ENCODE peak calls at places on chromosomes 3 and 15, in ten cellular contexts. One of them, this sample, is unnamed.
A peak's percentile ranks its signal among the peaks of the same experiment; 100 is the strongest.

GRCh38 chr3:181176610-181177009 is 187.1 kb upstream of the DNAJC19 start:
- DNase-seq in right cardiac atrium: peak; percentile 60
- DNase-seq in GM12864: no peak
- DNase-seq in Calu3: peak; percentile 83
- DNase-seq in AG04450: peak; percentile 4
- DNase-seq in GM12891: no peak
- DNase-seq in neuronal stem cell: peak; percentile 26
- DNase-seq in AG09309: no peak
- DNase-seq in amygdala: peak; percentile 4
- DNase-seq in spleen: no peak
- DNase-seq in this sample: peak; percentile 38

GRCh38 chr3:181289306-181289705 is 299.8 kb upstream of the DNAJC19 start:
- DNase-seq in AG09309: no peak
- DNase-seq in amygdala: no peak
- DNase-seq in GM12864: no peak
- DNase-seq in AG04450: no peak
- DNase-seq in GM12891: no peak
- DNase-seq in right cardiac atrium: no peak
- DNase-seq in spleen: no peak
- DNase-seq in Calu3: no peak
- DNase-seq in neuronal stem cell: no peak
- DNase-seq in this sample: no peak

GRCh38 chr3:155661730-155662129 is 83.1 kb downstream of the PLCH1 start:
- DNase-seq in spleen: no peak
- DNase-seq in neuronal stem cell: no peak
- DNase-seq in Calu3: no peak
- DNase-seq in amygdala: no peak
- DNase-seq in GM12891: no peak
- DNase-seq in right cardiac atrium: no peak
- DNase-seq in GM12864: no peak
- DNase-seq in AG04450: no peak
- DNase-seq in AG09309: no peak
- DNase-seq in this sample: no peak

GRCh38 chr15:45539680-45540079 is 17.1 kb upstream of the SLC30A4 start:
- DNase-seq in GM12864: no peak
- DNase-seq in spleen: no peak
- DNase-seq in GM12891: no peak
- DNase-seq in neuronal stem cell: no peak
- DNase-seq in Calu3: no peak
- DNase-seq in AG04450: no peak
- DNase-seq in amygdala: no peak
- DNase-seq in right cardiac atrium: no peak
- DNase-seq in AG09309: no peak
- DNase-seq in this sample: no peak

GRCh38 chr3:23971684-23972083 is 26.6 kb downstream of the NR1D2 start:
- DNase-seq in spleen: no peak
- DNase-seq in GM12891: no peak
- DNase-seq in AG04450: no peak
- DNase-seq in neuronal stem cell: no peak
- DNase-seq in amygdala: no peak
- DNase-seq in Calu3: no peak
- DNase-seq in right cardiac atrium: no peak
- DNase-seq in AG09309: no peak
- DNase-seq in GM12864: no peak
- DNase-seq in this sample: no peak

GRCh38 chr3:4421121-4421520 is 45.9 kb downstream of the SUMF1 start:
- DNase-seq in GM12864: no peak
- DNase-seq in spleen: no peak
- DNase-seq in Calu3: no peak
- DNase-seq in amygdala: no peak
- DNase-seq in neuronal stem cell: no peak
- DNase-seq in GM12891: no peak
- DNase-seq in right cardiac atrium: no peak
- DNase-seq in AG09309: no peak
- DNase-seq in AG04450: no peak
- DNase-seq in this sample: no peak

GRCh38 chr3:117645561-117646242 is 936.1 kb downstream of the TUSC7 start:
- DNase-seq in GM12864: no peak
- DNase-seq in Calu3: no peak
- DNase-seq in neuronal stem cell: no peak
- DNase-seq in AG09309: no peak
- DNase-seq in right cardiac atrium: no peak
- DNase-seq in spleen: no peak
- DNase-seq in amygdala: no peak
- DNase-seq in AG04450: no peak
- DNase-seq in GM12891: no peak
- DNase-seq in this sample: no peak

GRCh38 chr3:110016235-110016634 is 678.9 kb upstream of the DPPA4 start:
- DNase-seq in AG09309: no peak
- DNase-seq in Calu3: no peak
- DNase-seq in GM12864: no peak
- DNase-seq in spleen: no peak
- DNase-seq in AG04450: no peak
- DNase-seq in neuronal stem cell: no peak
- DNase-seq in amygdala: no peak
- DNase-seq in right cardiac atrium: no peak
- DNase-seq in GM12891: no peak
- DNase-seq in this sample: no peak

GRCh38 chr15:56871867-56872266 is 46.6 kb upstream of the TCF12 start:
- DNase-seq in GM12891: no peak
- DNase-seq in amygdala: no peak
- DNase-seq in AG09309: no peak
- DNase-seq in right cardiac atrium: no peak
- DNase-seq in AG04450: no peak
- DNase-seq in spleen: no peak
- DNase-seq in Calu3: no peak
- DNase-seq in neuronal stem cell: no peak
- DNase-seq in GM12864: no peak
- DNase-seq in this sample: no peak

GRCh38 chr3:134345202-134345601 is 29.0 kb downstream of the AMOTL2 start:
- DNase-seq in Calu3: no peak
- DNase-seq in right cardiac atrium: no peak
- DNase-seq in AG04450: no peak
- DNase-seq in neuronal stem cell: no peak
- DNase-seq in GM12891: no peak
- DNase-seq in AG09309: no peak
- DNase-seq in spleen: peak; percentile 54
- DNase-seq in GM12864: no peak
- DNase-seq in amygdala: no peak
- DNase-seq in this sample: no peak

GRCh38 chr15:78831229-78832207 is 20.3 kb upstream of the ADAMTS7 start:
- DNase-seq in AG09309: no peak
- DNase-seq in amygdala: no peak
- DNase-seq in AG04450: no peak
- DNase-seq in neuronal stem cell: no peak
- DNase-seq in GM12891: no peak
- DNase-seq in spleen: no peak
- DNase-seq in right cardiac atrium: no peak
- DNase-seq in Calu3: no peak
- DNase-seq in GM12864: no peak
- DNase-seq in this sample: no peak

GRCh38 chr3:158465074-158465473 is 105.9 kb upstream of the MLF1 start:
- DNase-seq in AG09309: no peak
- DNase-seq in GM12864: peak; percentile 18
- DNase-seq in neuronal stem cell: no peak
- DNase-seq in GM12891: no peak
- DNase-seq in amygdala: no peak
- DNase-seq in right cardiac atrium: no peak
- DNase-seq in spleen: no peak
- DNase-seq in AG04450: no peak
- DNase-seq in Calu3: peak; percentile 8
- DNase-seq in this sample: no peak

GRCh38 chr15:57708047-57708446 is 1.5 kb downstream of the POLR2M start:
- DNase-seq in right cardiac atrium: no peak
- DNase-seq in AG04450: no peak
- DNase-seq in amygdala: no peak
- DNase-seq in GM12864: no peak
- DNase-seq in neuronal stem cell: no peak
- DNase-seq in Calu3: no peak
- DNase-seq in spleen: no peak
- DNase-seq in AG09309: no peak
- DNase-seq in GM12891: no peak
- DNase-seq in this sample: no peak

GRCh38 chr3:98644168-98644567 is 50.8 kb upstream of the CPOX start:
- DNase-seq in GM12864: no peak
- DNase-seq in amygdala: no peak
- DNase-seq in spleen: no peak
- DNase-seq in right cardiac atrium: no peak
- DNase-seq in Calu3: no peak
- DNase-seq in AG04450: no peak
- DNase-seq in GM12891: no peak
- DNase-seq in AG09309: no peak
- DNase-seq in neuronal stem cell: no peak
- DNase-seq in this sample: no peak

GRCh38 chr15:79243723-79244122 is 38.8 kb upstream of the ANKRD34C start:
- DNase-seq in AG09309: no peak
- DNase-seq in Calu3: no peak
- DNase-seq in GM12864: no peak
- DNase-seq in amygdala: no peak
- DNase-seq in GM12891: no peak
- DNase-seq in AG04450: no peak
- DNase-seq in neuronal stem cell: no peak
- DNase-seq in spleen: no peak
- DNase-seq in right cardiac atrium: peak; percentile 31
- DNase-seq in this sample: no peak

GRCh38 chr3:39327746-39328349 is 1.7 kb upstream of the CCR8 start:
- DNase-seq in spleen: no peak
- DNase-seq in neuronal stem cell: no peak
- DNase-seq in GM12864: no peak
- DNase-seq in GM12891: no peak
- DNase-seq in AG04450: no peak
- DNase-seq in AG09309: no peak
- DNase-seq in right cardiac atrium: no peak
- DNase-seq in amygdala: no peak
- DNase-seq in Calu3: no peak
- DNase-seq in this sample: no peak

GRCh38 chr3:66703501-66703900 is 202.7 kb upstream of the LRIG1 start:
- DNase-seq in neuronal stem cell: no peak
- DNase-seq in GM12864: no peak
- DNase-seq in amygdala: no peak
- DNase-seq in right cardiac atrium: no peak
- DNase-seq in Calu3: no peak
- DNase-seq in AG04450: no peak
- DNase-seq in spleen: no peak
- DNase-seq in GM12891: no peak
- DNase-seq in AG09309: no peak
- DNase-seq in this sample: no peak

GRCh38 chr3:128875556-128876120 is 3.8 kb upstream of the ACAD9 start:
- DNase-seq in GM12891: no peak
- DNase-seq in spleen: peak; percentile 78
- DNase-seq in Calu3: peak; percentile 73
- DNase-seq in AG04450: no peak
- DNase-seq in neuronal stem cell: peak; percentile 23
- DNase-seq in AG09309: no peak
- DNase-seq in GM12864: no peak
- DNase-seq in right cardiac atrium: peak; percentile 36
- DNase-seq in amygdala: no peak
- DNase-seq in this sample: peak; percentile 53

GRCh38 chr3:172749201-172749965 is 1.1 kb upstream of the ECT2 start:
- DNase-seq in neuronal stem cell: no peak
- DNase-seq in AG04450: peak; percentile 88
- DNase-seq in amygdala: no peak
- DNase-seq in right cardiac atrium: peak; percentile 38
- DNase-seq in GM12864: no peak
- DNase-seq in GM12891: no peak
- DNase-seq in spleen: no peak
- DNase-seq in Calu3: peak; percentile 80
- DNase-seq in AG09309: peak; percentile 91
- DNase-seq in this sample: no peak

GRCh38 chr15:49895337-49896223 is 223.5 kb downstream of the ATP8B4 start:
- DNase-seq in Calu3: no peak
- DNase-seq in amygdala: no peak
- DNase-seq in AG04450: no peak
- DNase-seq in AG09309: no peak
- DNase-seq in neuronal stem cell: peak; percentile 48
- DNase-seq in GM12891: no peak
- DNase-seq in right cardiac atrium: no peak
- DNase-seq in spleen: no peak
- DNase-seq in GM12864: no peak
- DNase-seq in this sample: no peak

GRCh38 chr15:57505949-57506391 is 85.7 kb upstream of the MYZAP start:
- DNase-seq in right cardiac atrium: peak; percentile 84
- DNase-seq in neuronal stem cell: no peak
- DNase-seq in Calu3: peak; percentile 95
- DNase-seq in spleen: no peak
- DNase-seq in amygdala: no peak
- DNase-seq in AG09309: no peak
- DNase-seq in GM12864: no peak
- DNase-seq in AG04450: no peak
- DNase-seq in GM12891: no peak
- DNase-seq in this sample: no peak

GRCh38 chr3:86147119-86147518 is 843.8 kb downstream of the VGLL3 start:
- DNase-seq in AG04450: no peak
- DNase-seq in spleen: no peak
- DNase-seq in GM12864: no peak
- DNase-seq in neuronal stem cell: no peak
- DNase-seq in right cardiac atrium: no peak
- DNase-seq in amygdala: no peak
- DNase-seq in Calu3: no peak
- DNase-seq in AG09309: no peak
- DNase-seq in GM12891: no peak
- DNase-seq in this sample: no peak

GRCh38 chr15:64846246-64846645 is 4.5 kb downstream of the PLEKHO2 start:
- DNase-seq in right cardiac atrium: no peak
- DNase-seq in neuronal stem cell: no peak
- DNase-seq in GM12864: no peak
- DNase-seq in spleen: no peak
- DNase-seq in AG09309: no peak
- DNase-seq in Calu3: no peak
- DNase-seq in AG04450: no peak
- DNase-seq in amygdala: no peak
- DNase-seq in GM12891: no peak
- DNase-seq in this sample: no peak

GRCh38 chr3:159852821-159853505 is 135.7 kb upstream of the IL12A start:
- DNase-seq in GM12864: no peak
- DNase-seq in amygdala: no peak
- DNase-seq in AG04450: no peak
- DNase-seq in neuronal stem cell: no peak
- DNase-seq in right cardiac atrium: peak; percentile 71
- DNase-seq in spleen: peak; percentile 81
- DNase-seq in GM12891: no peak
- DNase-seq in Calu3: peak; percentile 35
- DNase-seq in AG09309: no peak
- DNase-seq in this sample: no peak

GRCh38 chr3:23254875-23255274 is 51.7 kb downstream of the UBE2E2 start:
- DNase-seq in AG04450: no peak
- DNase-seq in GM12864: no peak
- DNase-seq in spleen: no peak
- DNase-seq in amygdala: no peak
- DNase-seq in Calu3: no peak
- DNase-seq in neuronal stem cell: no peak
- DNase-seq in right cardiac atrium: no peak
- DNase-seq in GM12891: no peak
- DNase-seq in AG09309: no peak
- DNase-seq in this sample: no peak

GRCh38 chr3:58429657-58430056 is 4.0 kb downstream of the PDHB start:
- DNase-seq in AG09309: no peak
- DNase-seq in Calu3: no peak
- DNase-seq in AG04450: peak; percentile 20
- DNase-seq in amygdala: no peak
- DNase-seq in neuronal stem cell: no peak
- DNase-seq in right cardiac atrium: no peak
- DNase-seq in GM12864: peak; percentile 53
- DNase-seq in spleen: no peak
- DNase-seq in GM12891: no peak
- DNase-seq in this sample: no peak

This sample was measured in Jurkat, Clone E6-1.